ENCODE peak calls at places on chromosomes 5 and 9, in eight cellular contexts. Z is EH; P is AG10803; X is ACHN; G is foreskin fibroblast; Y is effector memory CD8-positive, alpha-beta T cell; S is putamen; F is activated T-helper 1 cell treated with Interleukin-2 at 50 U/mL for 16 hours. A is an unnamed sample.

GRCh38 chr5:13189532-13189931 is 755.0 kb downstream of the DNAH5 start:
- DNase-seq in G (no peak), P (peak; percentile 1), X (no peak), Z (no peak), F (no peak), Y (no peak), S (no peak), A (no peak)

GRCh38 chr9:89489548-89490527 is 8.1 kb downstream of the SEMA4D start:
- DNase-seq in Z (no peak), P (no peak), G (no peak), Y (peak; percentile 56), S (no peak), F (no peak), X (no peak), A (no peak)

GRCh38 chr5:154138701-154139100 is 51.8 kb upstream of the GALNT10 start:
- DNase-seq in F (no peak), S (peak; percentile 40), Y (no peak), P (peak; percentile 40), G (no peak), Z (peak; percentile 32), X (no peak), A (no peak)

GRCh38 chr9:92644278-92644677 is 25.7 kb downstream of the IPPK start:
- DNase-seq in G (no peak), X (no peak), Y (no peak), S (no peak), Z (no peak), P (no peak), F (no peak), A (no peak)

GRCh38 chr5:144125163-144125726 is 45.2 kb downstream of the YIPF5 start:
- DNase-seq in Z (peak; percentile 13), G (peak; percentile 37), S (no peak), Y (no peak), P (peak; percentile 72), F (no peak), X (no peak), A (no peak)

GRCh38 chr5:378301-378891 is 56.9 kb downstream of the AHRR start:
- DNase-seq in P (no peak), Z (peak; percentile 75), Y (no peak), S (no peak), X (no peak), F (no peak), G (peak; percentile 79), A (no peak)

GRCh38 chr5:77266291-77266690 is 55.8 kb downstream of the PDE8B start:
- DNase-seq in X (no peak), S (no peak), G (peak; percentile 84), Y (no peak), P (peak; percentile 51), F (no peak), Z (peak; percentile 76), A (no peak)

GRCh38 chr9:10232352-10232930 is 380.4 kb downstream of the PTPRD start:
- DNase-seq in F (no peak), S (no peak), Z (no peak), P (no peak), Y (no peak), G (no peak), X (peak; percentile 1), A (no peak)

GRCh38 chr9:21812945-21813568 is 10.6 kb downstream of the MTAP start:
- DNase-seq in Z (peak; percentile 79), S (peak; percentile 64), Y (peak; percentile 73), P (peak; percentile 76), X (no peak), F (peak; percentile 43), G (peak; percentile 89), A (peak; percentile 51)

GRCh38 chr9:94870793-94871558 is 144.5 kb downstream of the AOPEP start:
- DNase-seq in G (peak; percentile 44), Z (peak; percentile 93), Y (peak; percentile 55), F (peak; percentile 20), P (peak; percentile 76), X (no peak), S (no peak), A (no peak)

GRCh38 chr5:123601610-123602009 is 89.6 kb downstream of the CSNK1G3 start:
- DNase-seq in X (no peak), F (no peak), P (no peak), G (no peak), Z (no peak), Y (no peak), S (no peak), A (no peak)

GRCh38 chr5:40630166-40630565 is 49.5 kb upstream of the PTGER4 start:
- DNase-seq in P (no peak), Y (no peak), X (no peak), G (no peak), Z (no peak), S (no peak), F (no peak), A (no peak)

GRCh38 chr5:170345971-170346370 is 43.2 kb downstream of the KCNMB1 start:
- DNase-seq in X (no peak), Y (no peak), F (no peak), Z (no peak), S (no peak), G (no peak), P (no peak), A (no peak)

GRCh38 chr9:71514344-71514975 is 253.9 kb downstream of the CEMIP2 start:
- DNase-seq in F (no peak), S (no peak), Y (no peak), X (no peak), G (no peak), P (no peak), Z (no peak), A (no peak)

GRCh38 chr9:131019387-131020239 is 10.6 kb downstream of the LAMC3 start:
- DNase-seq in G (peak; percentile 78), F (no peak), X (no peak), P (peak; percentile 79), S (no peak), Y (no peak), Z (peak; percentile 79), A (peak; percentile 6)

GRCh38 chr5:120843390-120843980 is 379.4 kb downstream of the PRR16 start:
- DNase-seq in P (no peak), G (no peak), X (no peak), F (no peak), Y (no peak), Z (no peak), S (no peak), A (no peak)

GRCh38 chr9:97940233-97940632 is 2.3 kb upstream of the HEMGN start:
- DNase-seq in Y (no peak), F (no peak), Z (no peak), X (no peak), G (no peak), P (no peak), S (no peak), A (no peak)

GRCh38 chr5:93571111-93571977 is 9.7 kb downstream of the NR2F1-AS1 start:
- DNase-seq in F (no peak), S (no peak), P (no peak), X (no peak), G (no peak), Y (no peak), Z (no peak), A (no peak)

GRCh38 chr5:74382864-74383618 is 257.5 kb downstream of the ENC1 start:
- DNase-seq in Z (peak; percentile 86), Y (no peak), X (no peak), F (no peak), S (no peak), P (peak; percentile 71), G (peak; percentile 14), A (peak; percentile 9)

GRCh38 chr9:105026451-105026850 is 98.5 kb upstream of the ABCA1 start:
- DNase-seq in S (no peak), G (peak; percentile 81), F (no peak), Z (peak; percentile 60), P (peak; percentile 40), X (no peak), Y (no peak), A (no peak)

GRCh38 chr5:11602298-11602697 is 301.9 kb downstream of the CTNND2 start:
- DNase-seq in G (no peak), S (peak; percentile 89), Z (no peak), Y (no peak), F (no peak), P (no peak), X (no peak), A (no peak)

GRCh38 chr9:125756499-125756898 is 9.3 kb downstream of the PBX3 start:
- DNase-seq in G (no peak), X (no peak), S (no peak), Z (peak; percentile 20), F (no peak), P (no peak), Y (no peak), A (no peak)

GRCh38 chr5:41193462-41194166 is 19.7 kb downstream of the C6 start:
- DNase-seq in Y (no peak), Z (peak; percentile 68), P (peak; percentile 13), S (peak; percentile 19), G (peak; percentile 1), F (no peak), X (no peak), A (peak; percentile 95)

GRCh38 chr5:91443028-91443427 is 59.9 kb upstream of the ARRDC3 start:
- DNase-seq in S (no peak), G (peak; percentile 89), Y (no peak), P (peak; percentile 83), X (no peak), F (no peak), Z (peak; percentile 67), A (no peak)

GRCh38 chr9:134735441-134736175 is 94.0 kb downstream of the COL5A1 start:
- DNase-seq in F (no peak), Z (no peak), X (no peak), Y (no peak), G (peak; percentile 63), S (no peak), P (peak; percentile 39), A (no peak)

GRCh38 chr5:115343855-115344254 is 47.4 kb upstream of the CCDC112 start:
- DNase-seq in G (peak; percentile 88), X (no peak), S (no peak), Y (no peak), Z (peak; percentile 70), P (peak; percentile 64), F (no peak), A (peak; percentile 68)

GRCh38 chr5:143219696-143220095 is 183.8 kb downstream of the NR3C1 start:
- DNase-seq in Z (peak; percentile 44), P (peak; percentile 46), S (no peak), F (no peak), Y (no peak), X (no peak), G (peak; percentile 31), A (no peak)

GRCh38 chr9:114910541-114910940 is 19.9 kb downstream of the TNFSF8 start:
- DNase-seq in G (peak; percentile 51), P (peak; percentile 62), S (no peak), X (no peak), F (no peak), Y (no peak), Z (peak; percentile 59), A (no peak)

GRCh38 chr9:93123561-93124283 is 10.3 kb downstream of the NINJ1 start:
- DNase-seq in F (no peak), Z (no peak), S (no peak), P (no peak), G (no peak), Y (no peak), X (no peak), A (no peak)

GRCh38 chr5:179294891-179295777 is 50.1 kb downstream of the ADAMTS2 start:
- DNase-seq in S (no peak), Y (no peak), G (peak; percentile 65), Z (peak; percentile 87), X (no peak), F (no peak), P (peak; percentile 89), A (no peak)

GRCh38 chr9:33130961-33131360 is 36.2 kb downstream of the B4GALT1 start:
- DNase-seq in G (no peak), F (no peak), X (no peak), P (no peak), Z (no peak), Y (no peak), S (no peak), A (no peak)

GRCh38 chr9:4540425-4540824 is 50.2 kb downstream of the SLC1A1 start:
- DNase-seq in Y (no peak), G (no peak), Z (no peak), F (no peak), P (no peak), S (no peak), X (no peak), A (no peak)

GRCh38 chr9:14780251-14780650 is 57.7 kb upstream of the CER1 start:
- DNase-seq in S (no peak), Z (no peak), X (no peak), Y (no peak), P (no peak), G (no peak), F (no peak), A (no peak)

GRCh38 chr9:113922160-113922559 is 46.1 kb downstream of the ZNF618 start:
- DNase-seq in G (no peak), S (no peak), Z (peak; percentile 10), P (no peak), X (no peak), F (no peak), Y (no peak), A (no peak)

A was measured in fibroblast of the conjunctiva.